ENCODE peak calls at places on chromosomes 16 and 17, in nine cellular contexts. B is left ventricle myocardium inferior; U is GM12864; J is breast epithelium; D is epithelial cell of prostate; E is left ventricle myocardium superior; W is endothelial cell; T is fibroblast of the conjunctiva; K is stimulated activated CD8-positive, alpha-beta memory T cell treated with anti-CD3 and anti-CD28 coated beads, Interleukin-4, amount 100 ng/mL, for 1 hour. Y is an unnamed sample.

GRCh38 chr17:50203589-50204345 is 2.3 kb upstream of the COL1A1 start:
- DNase-seq in T (peak), E (no peak), J (no peak), U (no peak), D (no peak), W (no peak), K (no peak), B (no peak), Y (peak)

GRCh38 chr16:82585675-82586074 is 41.1 kb upstream of the CDH13 start:
- DNase-seq in E (no peak), T (no peak), B (no peak), J (no peak), U (no peak), W (no peak), K (no peak), D (no peak), Y (no peak)

GRCh38 chr16:61042736-61043135 is 993.5 kb downstream of the CDH8 start:
- DNase-seq in W (peak), U (no peak), E (no peak), K (no peak), D (no peak), J (no peak), T (no peak), B (no peak), Y (no peak)

GRCh38 chr17:80738987-80739730 is 194.5 kb downstream of the RPTOR start:
- DNase-seq in D (no peak), T (no peak), U (no peak), W (no peak), K (no peak), J (no peak), E (no peak), B (no peak), Y (no peak)

GRCh38 chr17:65749479-65749878 is 188.0 kb upstream of the AXIN2 start:
- DNase-seq in W (no peak), U (no peak), K (no peak), T (no peak), B (no peak), E (no peak), J (no peak), D (peak), Y (peak)

GRCh38 chr17:43871947-43872690 is 25.1 kb downstream of the CD300LG start:
- DNase-seq in J (no peak), E (peak), B (no peak), W (no peak), T (no peak), D (no peak), U (no peak), K (no peak), Y (no peak)

GRCh38 chr16:85086347-85087291 is 25.7 kb downstream of the CIBAR2 start:
- DNase-seq in U (no peak), W (peak), D (no peak), B (peak), E (peak), J (peak), K (peak), T (peak), Y (peak)

GRCh38 chr17:28953444-28954118 is 2.3 kb upstream of the PHF12 start:
- DNase-seq in E (no peak), J (no peak), W (peak), T (no peak), U (no peak), B (no peak), K (peak), D (no peak), Y (no peak)

GRCh38 chr16:79390481-79391051 is 210.0 kb downstream of the MAF start:
- DNase-seq in J (no peak), E (no peak), T (no peak), U (no peak), W (no peak), D (no peak), B (no peak), K (no peak), Y (no peak)

GRCh38 chr17:50056217-50056960 is 479 bp downstream of the ITGA3 start:
- DNase-seq in J (peak), E (peak), T (no peak), D (no peak), U (no peak), W (peak), K (no peak), B (peak), Y (peak)

GRCh38 chr17:40035162-40035559 is 19.0 kb downstream of the MED24 start:
- DNase-seq in U (no peak), E (peak), J (no peak), D (no peak), T (no peak), W (peak), K (no peak), B (no peak), Y (peak)

GRCh38 chr16:28491080-28491969 is 549 bp downstream of the CLN3 start:
- DNase-seq in E (peak), U (no peak), J (no peak), K (no peak), W (peak), B (peak), T (no peak), D (no peak), Y (peak)

GRCh38 chr17:78391051-78391431 is 12.6 kb downstream of the PGS1 start:
- DNase-seq in W (no peak), U (no peak), E (peak), J (no peak), D (no peak), B (no peak), K (no peak), T (no peak), Y (no peak)

GRCh38 chr16:64751906-64752305 is 370.0 kb downstream of the CDH11 start:
- DNase-seq in E (no peak), J (no peak), K (no peak), B (no peak), D (no peak), T (peak), W (no peak), U (no peak), Y (peak)

GRCh38 chr17:75404223-75404738 is 1.2 kb downstream of the GRB2 start:
- DNase-seq in D (no peak), K (no peak), B (peak), J (no peak), U (no peak), E (peak), W (peak), T (peak), Y (peak)

GRCh38 chr16:86015606-86016005 is 116.6 kb downstream of the IRF8 start:
- DNase-seq in J (no peak), W (no peak), U (no peak), T (no peak), B (no peak), E (no peak), D (no peak), K (no peak), Y (no peak)

GRCh38 chr16:72847187-72848044 is 200.5 kb downstream of the ZFHX3 start:
- DNase-seq in E (no peak), K (no peak), D (no peak), T (no peak), J (no peak), W (peak), B (no peak), U (no peak), Y (peak)

GRCh38 chr17:61389670-61390478 is 9.8 kb upstream of the TBX2 start:
- DNase-seq in K (no peak), T (no peak), B (no peak), U (no peak), W (peak), D (no peak), E (peak), J (no peak), Y (peak)

Y was measured in fibroblast of lung.